ENCODE peak calls at places on chromosome 5, in five cellular contexts. C is HL-60, K is suprapubic skin, L is SK-N-SH, X is transverse colon. G is an unnamed sample.

GRCh38 chr5:17860660-17861315 is 226.5 kb downstream of the TAF11L14 start:
- DNase-seq in C (no peak), K (no peak), L (no peak), X (no peak), G (no peak)

GRCh38 chr5:6543346-6543730 is 89.5 kb downstream of the NSUN2 start:
- DNase-seq in C (no peak), K (no peak), L (no peak), X (no peak), G (no peak)

GRCh38 chr5:123610209-123610608 is 98.2 kb downstream of the CSNK1G3 start:
- DNase-seq in C (no peak), K (no peak), L (no peak), X (no peak), G (no peak)

GRCh38 chr5:14702238-14702839 is 37.8 kb downstream of the OTULIN start:
- DNase-seq in C (no peak), K (no peak), L (no peak), X (no peak), G (no peak)

GRCh38 chr5:136269978-136270377 is 77.0 kb upstream of the SMIM32 start:
- DNase-seq in C (no peak), K (no peak), L (no peak), X (no peak), G (no peak)

GRCh38 chr5:73419414-73420390 is 28.9 kb downstream of the FOXD1 start:
- DNase-seq in C (no peak), K (no peak), L (peak; percentile 60), X (no peak), G (no peak)

GRCh38 chr5:143663872-143664271 is 148.1 kb upstream of the HMHB1 start:
- DNase-seq in C (no peak), K (no peak), L (no peak), X (no peak), G (no peak)

GRCh38 chr5:10564838-10565784 is 1.2 kb downstream of the ANKRD33B start:
- DNase-seq in C (no peak), K (no peak), L (peak; percentile 59), X (no peak), G (no peak)

GRCh38 chr5:33855396-33855795 is 36.4 kb downstream of the ADAMTS12 start:
- DNase-seq in C (no peak), K (no peak), L (no peak), X (no peak), G (no peak)

GRCh38 chr5:83440826-83441225 is 30.7 kb upstream of the VCAN start:
- DNase-seq in C (no peak), K (no peak), L (no peak), X (no peak), G (no peak)

GRCh38 chr5:178249191-178249989 is 16.8 kb upstream of the PHYKPL start:
- DNase-seq in C (no peak), K (no peak), L (no peak), X (no peak), G (no peak)

GRCh38 chr5:1917830-1918487 is 35.2 kb upstream of the IRX4 start:
- DNase-seq in C (no peak), K (no peak), L (no peak), X (no peak), G (no peak)

GRCh38 chr5:142202282-142202681 is 93.7 kb downstream of the NDFIP1 start:
- DNase-seq in C (no peak), K (no peak), L (no peak), X (no peak), G (no peak)

GRCh38 chr5:74934949-74935751 is 69.0 kb upstream of the FAM169A start:
- DNase-seq in C (no peak), K (no peak), L (no peak), X (no peak), G (no peak)

GRCh38 chr5:115432691-115433090 is 111.9 kb downstream of the FEM1C start:
- DNase-seq in C (no peak), K (no peak), L (no peak), X (no peak), G (no peak)

GRCh38 chr5:87137280-87137679 is 130.4 kb upstream of the RASA1 start:
- DNase-seq in C (no peak), K (no peak), L (no peak), X (no peak), G (no peak)

GRCh38 chr5:68919988-68920490 is 173.8 kb upstream of the SLC30A5 start:
- DNase-seq in C (no peak), K (no peak), L (no peak), X (no peak), G (no peak)

GRCh38 chr5:158313739-158314464 is 455.0 kb upstream of the CLINT1 start:
- DNase-seq in C (no peak), K (no peak), L (no peak), X (no peak), G (no peak)

GRCh38 chr5:37714756-37715155 is 125.1 kb downstream of the GDNF start:
- DNase-seq in C (no peak), K (no peak), L (no peak), X (no peak), G (no peak)

GRCh38 chr5:72814864-72815263 is 1.6 kb upstream of the TNPO1 start:
- DNase-seq in C (no peak), K (no peak), L (no peak), X (no peak), G (no peak)

GRCh38 chr5:102809033-102809432 is 53.9 kb downstream of the PAM start:
- DNase-seq in C (no peak), K (no peak), L (no peak), X (no peak), G (no peak)

GRCh38 chr5:102813740-102814139 is 58.6 kb downstream of the PAM start:
- DNase-seq in C (no peak), K (no peak), L (no peak), X (no peak), G (no peak)

GRCh38 chr5:102811962-102812361 is 56.9 kb downstream of the PAM start:
- DNase-seq in C (no peak), K (no peak), L (no peak), X (no peak), G (peak; percentile 18)

GRCh38 chr5:102802704-102803458 is 47.8 kb downstream of the PAM start:
- DNase-seq in C (no peak), K (no peak), L (no peak), X (no peak), G (no peak)

GRCh38 chr5:102807878-102808502 is 52.9 kb downstream of the PAM start:
- DNase-seq in C (no peak), K (no peak), L (peak; percentile 40), X (peak; percentile 11), G (no peak)
- TF ChIP-seq POLR2AphosphoS5 in C (no peak), K (no peak), L (no peak), X (no peak), G (no peak)

DNA sequence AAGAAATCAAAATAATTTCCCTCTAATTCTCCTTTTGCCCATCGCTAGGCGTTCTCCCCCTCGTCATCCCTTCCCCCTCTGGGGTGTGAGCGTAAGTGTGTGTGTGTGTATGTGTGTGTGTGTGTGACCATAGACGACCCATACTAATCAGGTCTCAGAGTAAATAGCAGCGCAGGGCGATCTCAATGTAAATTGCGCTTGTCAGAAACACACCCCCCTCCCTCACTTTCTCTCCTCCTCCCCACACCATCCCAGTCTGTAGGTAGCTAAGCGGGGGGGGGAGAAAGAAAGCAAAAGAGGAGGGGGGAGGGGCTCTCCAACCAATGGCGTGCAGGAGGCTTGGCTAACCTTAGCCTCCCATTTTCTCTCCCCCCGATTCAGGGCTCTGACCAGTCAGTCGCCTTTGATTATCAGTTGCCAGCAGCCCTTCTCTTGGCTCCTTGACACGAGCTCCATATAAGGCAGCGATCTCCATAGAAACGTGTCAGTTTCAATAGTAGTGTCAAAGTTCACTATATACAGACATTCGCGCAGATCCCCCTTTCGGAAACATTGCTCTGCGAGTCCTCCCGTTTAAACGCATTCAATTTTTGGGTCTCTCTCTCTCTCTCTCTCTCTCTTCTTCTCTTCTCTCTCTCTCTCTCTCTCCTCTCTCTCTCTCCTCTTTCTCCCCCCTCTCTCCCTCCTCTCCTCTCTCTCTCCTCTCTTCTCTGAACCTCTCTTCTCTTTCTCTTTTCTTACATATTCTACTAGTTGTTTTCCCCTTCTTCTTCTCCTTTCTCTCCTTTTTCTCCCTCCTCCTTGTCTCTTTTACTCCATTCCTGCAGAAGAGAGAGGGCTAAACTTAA is at the start of gene NR2F1:
- DNase-seq in C (no peak), K (no peak), L (peak; percentile 80), X (peak; percentile 55), G (no peak)
- TF ChIP-seq POLR2AphosphoS5 in C (no peak), K (no peak), L (peak; percentile 73), X (peak; percentile 30), G (peak; percentile 89)

DNA sequence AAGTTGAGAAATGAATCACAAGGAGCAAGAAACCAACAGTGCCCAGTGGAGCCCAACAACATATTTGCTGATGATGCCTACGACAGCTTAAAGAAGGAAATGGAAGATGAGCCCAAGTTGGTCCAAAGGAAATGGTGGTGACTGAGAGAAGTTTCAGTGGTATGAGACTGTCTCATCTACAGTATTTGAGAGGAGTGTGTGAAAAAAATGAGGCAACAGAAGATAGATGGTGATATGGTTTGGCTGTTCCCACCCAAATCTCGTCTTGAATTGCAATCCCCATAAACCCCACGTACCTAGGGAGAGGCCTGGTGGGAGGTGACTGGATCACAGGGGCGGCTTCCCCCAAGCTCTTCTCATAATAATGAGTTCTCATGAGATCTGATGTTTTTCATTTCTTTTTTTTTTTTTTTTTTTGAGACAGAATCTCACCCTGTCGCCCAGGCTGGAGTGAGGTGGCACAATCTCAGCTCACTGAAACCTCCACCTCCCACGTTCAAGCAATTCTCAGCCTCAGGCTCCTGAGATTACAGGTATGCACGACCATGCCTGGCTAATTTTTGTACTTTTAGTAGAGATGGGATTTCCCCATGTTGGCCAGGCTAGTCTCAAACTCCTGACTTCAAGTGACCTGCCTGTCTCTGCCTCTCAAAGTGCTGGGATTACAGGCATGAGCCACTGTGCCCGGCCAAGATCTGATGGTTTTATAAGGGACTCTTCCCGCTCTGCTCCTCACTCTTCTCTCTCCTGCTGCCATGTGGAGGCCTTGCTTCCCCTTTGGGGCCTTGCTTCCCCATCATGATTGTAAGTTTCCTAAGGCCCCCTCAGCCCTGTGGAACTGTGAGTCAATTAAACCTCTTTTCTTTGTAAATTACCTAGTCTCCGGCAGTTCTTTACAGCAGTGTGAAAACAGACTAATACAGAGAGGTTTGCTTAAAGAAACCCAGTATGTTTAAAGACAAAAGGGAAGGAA is 30.2 kb downstream of the EFCAB9 start:
- DNase-seq in C (no peak), K (no peak), L (no peak), X (no peak), G (no peak)
- TF ChIP-seq POLR2AphosphoS5 in C (no peak), K (no peak), L (no peak), X (no peak), G (no peak)

GRCh38 chr5:151670953-151671636 is 15.6 kb downstream of the SPARC start:
- DNase-seq in C (no peak), K (no peak), L (no peak), X (no peak), G (no peak)

GRCh38 chr5:151673421-151673820 is 13.3 kb downstream of the SPARC start:
- DNase-seq in C (no peak), K (no peak), L (no peak), X (no peak), G (no peak)

GRCh38 chr5:151670074-151670686 is 16.5 kb downstream of the SPARC start:
- DNase-seq in C (no peak), K (no peak), L (peak; percentile 53), X (no peak), G (no peak)

GRCh38 chr5:151675225-151675955 is 11.3 kb downstream of the SPARC start:
- DNase-seq in C (no peak), K (no peak), L (no peak), X (no peak), G (no peak)

DNA sequence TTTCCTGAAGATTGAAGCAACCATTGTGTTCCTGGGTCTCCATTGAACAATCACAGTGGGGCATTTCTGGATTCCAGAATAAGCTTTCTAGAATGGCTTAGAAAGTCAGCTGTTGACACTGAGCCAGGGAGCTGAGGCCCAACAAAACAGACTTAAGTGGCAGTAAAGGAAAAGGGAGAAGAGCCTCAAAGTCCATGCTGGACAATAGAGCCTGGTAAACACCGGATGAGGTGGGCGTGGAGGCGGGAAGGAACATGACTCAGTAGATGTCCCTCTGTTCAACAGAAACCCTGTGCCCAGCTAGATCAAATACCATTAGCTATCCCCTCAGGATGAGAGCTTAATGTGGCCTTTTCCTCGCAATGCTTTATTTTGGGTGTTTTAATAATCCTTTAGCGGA is 14.7 kb downstream of the SPARC start:
- DNase-seq in C (no peak), K (no peak), L (no peak), X (peak; percentile 32), G (no peak)
- TF ChIP-seq POLR2AphosphoS5 in C (no peak), K (peak; percentile 9), L (no peak), X (no peak), G (no peak)

G was measured in Panc1.